ENCODE peak calls at places on chromosome 15, in ten cellular contexts. V is stomach; Y is activated effector memory CD4-positive, alpha-beta T cell treated with anti-CD3 and anti-CD28 coated beads, Interleukin-2, amount 50 U/mL, for 16 hours; I is foreskin keratinocyte; E is bronchial epithelial cell; R is NCI-H345; N is colonic mucosa; M is Caki2; A is GM18507; G is HT1080. D is an unnamed sample.

GRCh38 chr15:91853968-91854943 is 748 bp downstream of the SLCO3A1 start:
- DNase-seq in V (peak; percentile 42), Y (peak; percentile 83), I (peak; percentile 43), E (peak; percentile 33), R (peak; percentile 21), N (peak; percentile 51), M (peak; percentile 60), A (no peak), G (peak; percentile 24), D (no peak)

GRCh38 chr15:22827125-22827524 is 11.3 kb upstream of the NIPA2 start:
- DNase-seq in V (no peak), Y (no peak), I (no peak), E (no peak), R (no peak), N (no peak), M (no peak), A (no peak), G (no peak), D (no peak)

GRCh38 chr15:52193791-52194190 is 2.6 kb upstream of the GNB5 start:
- DNase-seq in V (no peak), Y (no peak), I (no peak), E (no peak), R (no peak), N (no peak), M (no peak), A (no peak), G (peak; percentile 24), D (no peak)

GRCh38 chr15:85504739-85505676 is 124.6 kb downstream of the AKAP13 start:
- DNase-seq in V (peak; percentile 45), Y (no peak), I (peak; percentile 44), E (peak; percentile 61), R (peak; percentile 8), N (peak; percentile 72), M (peak; percentile 45), A (peak; percentile 9), G (peak; percentile 35), D (peak; percentile 53)

GRCh38 chr15:72782993-72783562 is 480 bp downstream of the ADPGK start:
- DNase-seq in V (peak; percentile 40), Y (peak; percentile 73), I (no peak), E (peak; percentile 25), R (peak; percentile 38), N (peak; percentile 52), M (no peak), A (peak; percentile 18), G (no peak), D (no peak)

GRCh38 chr15:48373855-48374421 is 42.7 kb downstream of the DUT start:
- DNase-seq in V (no peak), Y (no peak), I (peak; percentile 81), E (peak; percentile 76), R (no peak), N (no peak), M (peak; percentile 64), A (no peak), G (peak; percentile 88), D (no peak)

GRCh38 chr15:88337993-88338392 is 81.5 kb upstream of the NTRK3 start:
- DNase-seq in V (no peak), Y (no peak), I (no peak), E (no peak), R (no peak), N (no peak), M (no peak), A (no peak), G (no peak), D (no peak)

GRCh38 chr15:34987623-34987981 is 485 bp downstream of the ZNF770 start:
- DNase-seq in V (no peak), Y (no peak), I (no peak), E (no peak), R (no peak), N (peak; percentile 32), M (peak; percentile 30), A (no peak), G (no peak), D (no peak)

GRCh38 chr15:57640935-57641682 is 49.4 kb downstream of the MYZAP start:
- DNase-seq in V (no peak), Y (no peak), I (peak; percentile 17), E (peak; percentile 30), R (no peak), N (no peak), M (peak; percentile 12), A (no peak), G (peak; percentile 19), D (peak; percentile 35)

GRCh38 chr15:74791667-74792066 is 9.8 kb downstream of the CSK start:
- DNase-seq in V (no peak), Y (no peak), I (no peak), E (no peak), R (no peak), N (peak; percentile 19), M (no peak), A (no peak), G (no peak), D (no peak)

GRCh38 chr15:67189326-67190051 is 65.0 kb downstream of the AAGAB start:
- DNase-seq in V (peak; percentile 66), Y (no peak), I (no peak), E (no peak), R (no peak), N (no peak), M (no peak), A (no peak), G (no peak), D (no peak)

GRCh38 chr15:63729115-63729884 is 104.4 kb downstream of the HERC1 start:
- DNase-seq in V (no peak), Y (no peak), I (no peak), E (peak; percentile 8), R (no peak), N (peak; percentile 49), M (no peak), A (no peak), G (no peak), D (no peak)

GRCh38 chr15:40379853-40380252 is 2.7 kb upstream of the KNSTRN start:
- DNase-seq in V (peak; percentile 62), Y (no peak), I (peak; percentile 92), E (peak; percentile 93), R (no peak), N (no peak), M (peak; percentile 38), A (no peak), G (peak; percentile 96), D (no peak)

GRCh38 chr15:41814534-41814933 is 13.4 kb upstream of the JMJD7 start:
- DNase-seq in V (no peak), Y (no peak), I (no peak), E (no peak), R (no peak), N (no peak), M (no peak), A (no peak), G (no peak), D (no peak)

GRCh38 chr15:58548308-58549012 is 116.7 kb downstream of the LIPC start:
- DNase-seq in V (peak; percentile 11), Y (no peak), I (no peak), E (no peak), R (no peak), N (no peak), M (no peak), A (no peak), G (no peak), D (no peak)

GRCh38 chr15:75348563-75349350 is 1.9 kb downstream of the NEIL1 start:
- DNase-seq in V (peak; percentile 40), Y (no peak), I (peak; percentile 15), E (no peak), R (peak; percentile 2), N (no peak), M (no peak), A (no peak), G (no peak), D (peak; percentile 26)

GRCh38 chr15:88636654-88637053 is 2.2 kb upstream of the ISG20 start:
- DNase-seq in V (no peak), Y (no peak), I (no peak), E (peak; percentile 36), R (no peak), N (no peak), M (no peak), A (no peak), G (no peak), D (peak; percentile 55)

GRCh38 chr15:70086636-70087035 is 11.1 kb downstream of the TLE3 start:
- DNase-seq in V (no peak), Y (no peak), I (no peak), E (no peak), R (no peak), N (no peak), M (no peak), A (no peak), G (no peak), D (no peak)

GRCh38 chr15:83776986-83777385 is 123.1 kb downstream of the ADAMTSL3 start:
- DNase-seq in V (no peak), Y (no peak), I (no peak), E (no peak), R (no peak), N (no peak), M (no peak), A (no peak), G (no peak), D (no peak)

GRCh38 chr15:62578960-62579359 is 413.9 kb upstream of the C2CD4B start:
- DNase-seq in V (no peak), Y (no peak), I (no peak), E (no peak), R (no peak), N (no peak), M (no peak), A (no peak), G (no peak), D (no peak)

GRCh38 chr15:101135532-101136166 is 116.2 kb downstream of the CHSY1 start:
- DNase-seq in V (no peak), Y (no peak), I (no peak), E (no peak), R (no peak), N (no peak), M (no peak), A (peak; percentile 49), G (no peak), D (no peak)

GRCh38 chr15:29268706-29269484 is 727 bp downstream of the NSMCE3 start:
- DNase-seq in V (no peak), Y (peak; percentile 80), I (peak; percentile 20), E (peak; percentile 26), R (no peak), N (peak; percentile 32), M (no peak), A (no peak), G (peak; percentile 29), D (peak; percentile 11)

GRCh38 chr15:43927203-43927602 is 100.4 kb downstream of the WDR76 start:
- DNase-seq in V (no peak), Y (no peak), I (no peak), E (no peak), R (no peak), N (no peak), M (no peak), A (no peak), G (peak; percentile 63), D (no peak)

GRCh38 chr15:96849501-96849900 is 519.0 kb downstream of the NR2F2 start:
- DNase-seq in V (no peak), Y (no peak), I (no peak), E (no peak), R (no peak), N (no peak), M (no peak), A (no peak), G (peak; percentile 44), D (no peak)

GRCh38 chr15:89649013-89649625 is 6.1 kb downstream of the KIF7 start:
- DNase-seq in V (no peak), Y (peak; percentile 60), I (no peak), E (no peak), R (no peak), N (no peak), M (no peak), A (no peak), G (no peak), D (no peak)

GRCh38 chr15:42593143-42593542 is 17.7 kb downstream of the STARD9 start:
- DNase-seq in V (no peak), Y (no peak), I (no peak), E (no peak), R (no peak), N (no peak), M (no peak), A (no peak), G (no peak), D (no peak)

GRCh38 chr15:56052389-56053045 is 59.1 kb upstream of the NEDD4 start:
- DNase-seq in V (no peak), Y (no peak), I (peak; percentile 72), E (peak; percentile 65), R (peak; percentile 3), N (no peak), M (peak; percentile 44), A (peak; percentile 23), G (peak; percentile 39), D (no peak)

GRCh38 chr15:44501768-44502366 is 35.1 kb upstream of the EIF3J start:
- DNase-seq in V (no peak), Y (no peak), I (peak; percentile 32), E (peak; percentile 46), R (no peak), N (no peak), M (peak; percentile 31), A (no peak), G (peak; percentile 7), D (no peak)